ENCODE peak calls at places on chromosomes 16 and 17, in eight cellular contexts. Z is heart right ventricle, A is heart left ventricle, D is left ventricle myocardium inferior, V is cardiac muscle cell, X is K562, B is spleen, L is DND-41. P is an unnamed sample.

GRCh38 chr17:42843358-42843934 is 934 bp upstream of the AOC2 start:
- DNase-seq in V (peak; percentile 63), X (peak; percentile 62), Z (no peak), L (peak; percentile 21), B (peak; percentile 12), A (no peak), D (no peak), P (no peak)

GRCh38 chr17:29066053-29066452 is 23.1 kb downstream of the PIPOX start:
- DNase-seq in L (no peak), V (no peak), D (no peak), B (no peak), Z (no peak), X (no peak), A (no peak), P (no peak)

GRCh38 chr16:67169642-67170167 is 633 bp upstream of the NOL3 start:
- DNase-seq in B (no peak), L (peak; percentile 49), A (no peak), Z (peak; percentile 57), X (peak; percentile 50), D (no peak), V (peak; percentile 76), P (no peak)

GRCh38 chr16:30473231-30474061 is 904 bp downstream of the ITGAL start:
- DNase-seq in Z (peak; percentile 15), B (peak; percentile 89), X (no peak), L (no peak), V (no peak), A (no peak), D (no peak), P (no peak)

GRCh38 chr16:66690106-66690847 is 6.3 kb downstream of the CMTM4 start:
- DNase-seq in X (no peak), Z (no peak), A (no peak), B (no peak), L (no peak), D (no peak), V (no peak), P (no peak)

GRCh38 chr17:74059471-74059870 is 144.0 kb upstream of the RPL38 start:
- DNase-seq in A (no peak), D (no peak), L (no peak), X (no peak), Z (no peak), V (no peak), B (no peak), P (no peak)

GRCh38 chr16:58506241-58507194 is 6.6 kb downstream of the NDRG4 start:
- DNase-seq in X (no peak), D (no peak), V (no peak), B (peak; percentile 58), A (no peak), L (no peak), Z (no peak), P (no peak)

GRCh38 chr17:2174471-2175293 is 119.8 kb downstream of the HIC1 start:
- DNase-seq in B (peak; percentile 84), D (peak; percentile 81), Z (peak; percentile 81), L (no peak), X (no peak), A (peak; percentile 81), V (peak; percentile 71), P (no peak)

GRCh38 chr16:2752850-2753522 is 548 bp downstream of the SRRM2 start:
- DNase-seq in D (peak; percentile 87), X (peak; percentile 91), L (peak; percentile 81), B (no peak), V (peak; percentile 92), Z (peak; percentile 88), A (peak; percentile 89), P (no peak)

GRCh38 chr17:50763716-50764450 is 3.4 kb downstream of the ANKRD40CL start:
- DNase-seq in D (no peak), L (no peak), A (no peak), V (no peak), Z (no peak), X (no peak), B (peak; percentile 24), P (no peak)

GRCh38 chr17:71039391-71039790 is 870.1 kb downstream of the KCNJ2 start:
- DNase-seq in A (no peak), L (no peak), B (no peak), V (no peak), X (no peak), Z (no peak), D (no peak), P (no peak)

GRCh38 chr17:48575066-48575582 is 3.0 kb downstream of the HOXB4 start:
- DNase-seq in A (no peak), D (no peak), L (no peak), X (no peak), B (no peak), V (no peak), Z (no peak), P (no peak)

GRCh38 chr17:31916496-31917064 is 15.1 kb upstream of the UTP6 start:
- DNase-seq in D (no peak), V (no peak), X (no peak), Z (no peak), L (no peak), B (no peak), A (no peak), P (no peak)

GRCh38 chr17:76369804-76370203 is 14.6 kb upstream of the SPHK1 start:
- DNase-seq in A (peak; percentile 46), X (no peak), V (peak; percentile 42), Z (peak; percentile 26), D (peak; percentile 35), B (no peak), L (no peak), P (no peak)

GRCh38 chr16:49992825-49993224 is 32.2 kb upstream of the CNEP1R1 start:
- DNase-seq in L (no peak), B (no peak), D (no peak), A (no peak), Z (no peak), X (no peak), V (no peak), P (no peak)

GRCh38 chr17:66541461-66542182 is 239.2 kb downstream of the PRKCA start:
- DNase-seq in B (no peak), A (no peak), V (no peak), X (peak; percentile 46), Z (no peak), L (peak; percentile 58), D (no peak), P (no peak)
- H3K27ac ChIP-seq in B (no peak overlapping the region), A (peak overlapping the region; percentile 74), V (no peak overlapping the region), X (no peak overlapping the region), Z (peak overlapping the region; percentile 12), L (peak overlapping the region; percentile 87), D (peak overlapping the region; percentile 61), P (no peak overlapping the region)

DNA sequence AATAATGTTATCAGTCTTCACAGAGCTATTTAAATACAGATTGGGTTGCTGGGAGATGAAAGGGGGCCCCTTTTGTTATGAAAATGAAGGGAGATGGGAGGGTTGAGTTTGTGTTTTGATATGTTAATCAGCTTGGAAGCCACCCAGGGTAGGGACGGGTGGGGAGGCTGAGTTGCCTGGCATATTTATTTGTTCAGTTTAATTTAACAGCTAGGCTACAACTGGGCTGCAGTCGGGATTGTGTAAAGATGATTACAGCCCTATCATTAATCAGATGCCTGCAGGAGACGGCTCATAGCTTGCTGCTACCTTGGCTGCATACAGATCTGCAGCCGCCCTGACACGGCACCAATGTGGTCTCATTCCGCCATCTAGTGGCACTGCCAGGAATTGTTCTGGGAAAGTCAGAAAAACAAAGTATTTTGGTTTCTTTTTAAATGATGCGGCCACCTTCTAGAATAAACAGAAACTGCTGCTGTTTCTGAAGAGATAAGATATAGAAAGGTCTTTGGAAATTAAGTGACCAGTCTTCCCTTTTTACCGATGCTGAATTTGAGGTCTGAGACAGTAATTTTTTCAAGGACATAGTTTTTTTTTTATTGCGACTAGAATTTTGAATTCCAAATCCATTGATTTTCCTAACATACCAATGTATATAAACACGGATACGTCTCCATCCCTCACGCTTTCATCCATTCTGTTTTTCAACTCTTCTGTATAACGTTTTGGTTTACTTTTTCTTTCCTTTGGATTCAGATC is 458.0 kb upstream of the ASIC2 start:
- DNase-seq in D (peak; percentile 49), V (peak; percentile 74), A (peak; percentile 51), L (peak; percentile 67), X (peak; percentile 67), Z (peak; percentile 32), B (peak; percentile 80), P (peak; percentile 47)
- H3K4me3 ChIP-seq in D (peak overlapping the region; percentile 24), V (no peak overlapping the region), A (no peak overlapping the region), L (no peak overlapping the region), X (no peak overlapping the region), Z (no peak overlapping the region), B (no peak overlapping the region), P (no peak overlapping the region)

GRCh38 chr16:64309398-64310110 is 812.3 kb downstream of the CDH11 start:
- DNase-seq in Z (no peak), V (no peak), L (no peak), A (no peak), D (no peak), X (no peak), B (no peak), P (no peak)

GRCh38 chr16:64308721-64309120 is 813.1 kb downstream of the CDH11 start:
- DNase-seq in D (no peak), B (no peak), A (no peak), V (no peak), X (no peak), L (no peak), Z (no peak), P (no peak)

GRCh38 chr16:64311241-64311640 is 810.6 kb downstream of the CDH11 start:
- DNase-seq in L (no peak), X (no peak), A (no peak), B (no peak), Z (no peak), D (no peak), V (no peak), P (no peak)

GRCh38 chr16:64313726-64314125 is 808.1 kb downstream of the CDH11 start:
- DNase-seq in X (no peak), L (no peak), Z (no peak), B (no peak), D (no peak), V (no peak), A (no peak), P (no peak)

GRCh38 chr16:64312292-64312691 is 809.6 kb downstream of the CDH11 start:
- DNase-seq in Z (no peak), X (no peak), D (no peak), L (no peak), V (no peak), B (no peak), A (no peak), P (no peak)
- H3K9me3 ChIP-seq in Z (no peaks in the 10 kb centered on the region), X (no peaks in the 10 kb centered on the region), D (peaks cover 12% of the 10 kb centered on the region), L (no peaks in the 10 kb centered on the region), V (no peaks in the 10 kb centered on the region), B (peaks cover 28% of the 10 kb centered on the region), A (peaks cover 5% of the 10 kb centered on the region), P (no peaks in the 10 kb centered on the region)

GRCh38 chr17:9239260-9239820 is 218.0 kb downstream of the NTN1 start:
- DNase-seq in V (no peak), Z (peak; percentile 33), B (peak; percentile 86), X (no peak), L (no peak), A (no peak), D (no peak), P (no peak)

GRCh38 chr17:9239821-9240658 is 218.7 kb downstream of the NTN1 start:
- DNase-seq in Z (peak; percentile 82), D (peak; percentile 82), B (peak; percentile 90), A (peak; percentile 85), V (peak; percentile 69), X (peak; percentile 95), L (peak; percentile 51), P (no peak)

GRCh38 chr17:9241774-9242496 is 220.6 kb downstream of the NTN1 start:
- DNase-seq in B (no peak), V (no peak), X (no peak), D (peak; percentile 31), A (peak; percentile 54), Z (no peak), L (no peak), P (no peak)

GRCh38 chr17:9241371-9241712 is 220.0 kb downstream of the NTN1 start:
- DNase-seq in D (peak; percentile 52), B (no peak), V (no peak), X (no peak), Z (peak; percentile 65), A (peak; percentile 62), L (no peak), P (no peak)

GRCh38 chr17:9240659-9241370 is 219.5 kb downstream of the NTN1 start:
- DNase-seq in V (peak; percentile 89), Z (peak; percentile 74), D (peak; percentile 80), X (peak; percentile 30), A (peak; percentile 90), L (no peak), B (no peak), P (no peak)
- H3K27ac ChIP-seq in V (peak overlapping the region; percentile 52), Z (peak overlapping the region; percentile 95), D (peak overlapping the region; percentile 97), X (no peak overlapping the region), A (peak overlapping the region; percentile 98), L (no peak overlapping the region), B (peak overlapping the region; percentile 78), P (no peak overlapping the region)